ENCODE peak calls at places on chromosome 9, in four cellular contexts. D is endothelial cell of umbilical vein, J is fibroblast of lung, G is IMR-90. T is an unnamed sample.

GRCh38 chr9:131997779-131998178 is 81.9 kb downstream of the MED27 start:
- DNase-seq in D (no peak), J (peak), G (peak), T (no peak)

GRCh38 chr9:97752274-97752673 is 55.1 kb upstream of the XPA start:
- DNase-seq in D (no peak), J (no peak), G (no peak), T (no peak)

GRCh38 chr9:133712221-133713100 is 25.7 kb downstream of the SARDH start:
- DNase-seq in D (no peak), J (no peak), G (no peak), T (no peak)

GRCh38 chr9:114385412-114386181 is 2.2 kb downstream of the AKNA start:
- DNase-seq in D (peak), J (peak), G (peak), T (peak)

GRCh38 chr9:107620801-107621200 is 131.2 kb upstream of the KLF4 start:
- DNase-seq in D (peak), J (no peak), G (no peak), T (no peak)

GRCh38 chr9:92385474-92385873 is 18.9 kb downstream of the OGN start:
- DNase-seq in D (no peak), J (no peak), G (no peak), T (peak)

GRCh38 chr9:18611946-18612345 is 138.0 kb downstream of the ADAMTSL1 start:
- DNase-seq in D (no peak), J (no peak), G (no peak), T (no peak)

GRCh38 chr9:7721291-7721690 is 78.3 kb downstream of the DMAC1 start:
- DNase-seq in D (no peak), J (no peak), G (no peak), T (no peak)

GRCh38 chr9:111456536-111456935 is 27.6 kb downstream of the ECPAS start:
- DNase-seq in D (no peak), J (no peak), G (no peak), T (no peak)

GRCh38 chr9:108323615-108324014 is 532.2 kb downstream of the ACTL7B start:
- DNase-seq in D (no peak), J (no peak), G (no peak), T (peak)

GRCh38 chr9:33263936-33264472 is 504 bp downstream of the BAG1 start:
- DNase-seq in D (no peak), J (no peak), G (no peak), T (no peak)

GRCh38 chr9:110444911-110445310 is 107.2 kb upstream of the TXNDC8 start:
- DNase-seq in D (no peak), J (peak), G (peak), T (peak)

GRCh38 chr9:110446171-110446570 is 108.5 kb upstream of the TXNDC8 start:
- DNase-seq in D (no peak), J (no peak), G (peak), T (peak)

GRCh38 chr9:110443878-110444245 is 106.2 kb upstream of the TXNDC8 start:
- DNase-seq in D (no peak), J (peak), G (peak), T (no peak)

GRCh38 chr9:110440796-110441195 is 103.1 kb upstream of the TXNDC8 start:
- DNase-seq in D (no peak), J (no peak), G (no peak), T (no peak)

DNA sequence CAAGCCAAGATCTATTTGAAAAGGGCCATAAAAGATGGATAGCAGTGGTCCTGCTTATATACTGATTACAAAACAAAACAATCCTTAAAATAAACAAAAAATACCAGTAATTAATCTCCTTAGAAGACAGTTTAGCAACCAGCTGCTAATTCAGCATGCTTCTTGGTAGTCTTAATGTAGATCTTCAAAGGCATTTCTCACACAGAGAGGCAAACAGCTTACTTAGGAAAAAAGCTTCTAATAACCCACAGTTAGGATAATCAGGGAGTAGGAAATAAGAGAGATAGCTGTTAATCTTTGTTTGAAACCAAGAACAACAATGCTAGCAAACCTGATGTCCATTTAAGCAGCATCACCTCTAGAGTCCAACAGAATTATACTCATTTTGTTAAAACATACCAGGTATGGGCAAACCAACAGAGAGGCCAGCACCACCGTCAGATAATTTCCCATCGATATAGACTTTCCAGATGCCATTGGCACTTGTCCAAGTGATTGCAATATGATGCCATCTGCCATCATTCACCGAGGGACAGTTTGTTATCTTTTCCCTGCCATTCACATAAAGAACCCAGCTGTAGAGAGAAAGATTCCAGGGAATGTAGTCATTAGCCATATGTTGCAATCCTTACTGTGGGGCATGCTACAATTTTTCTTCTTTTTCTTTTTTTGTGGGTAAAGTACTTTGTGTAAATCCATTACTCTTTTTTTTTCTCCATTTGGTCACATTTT is 105.6 kb upstream of the TXNDC8 start:
- DNase-seq in D (no peak), J (peak), G (peak), T (peak)
- H3K4me2 ChIP-seq in D (no peak), J (peak), G (peak), T (no peak)

DNA sequence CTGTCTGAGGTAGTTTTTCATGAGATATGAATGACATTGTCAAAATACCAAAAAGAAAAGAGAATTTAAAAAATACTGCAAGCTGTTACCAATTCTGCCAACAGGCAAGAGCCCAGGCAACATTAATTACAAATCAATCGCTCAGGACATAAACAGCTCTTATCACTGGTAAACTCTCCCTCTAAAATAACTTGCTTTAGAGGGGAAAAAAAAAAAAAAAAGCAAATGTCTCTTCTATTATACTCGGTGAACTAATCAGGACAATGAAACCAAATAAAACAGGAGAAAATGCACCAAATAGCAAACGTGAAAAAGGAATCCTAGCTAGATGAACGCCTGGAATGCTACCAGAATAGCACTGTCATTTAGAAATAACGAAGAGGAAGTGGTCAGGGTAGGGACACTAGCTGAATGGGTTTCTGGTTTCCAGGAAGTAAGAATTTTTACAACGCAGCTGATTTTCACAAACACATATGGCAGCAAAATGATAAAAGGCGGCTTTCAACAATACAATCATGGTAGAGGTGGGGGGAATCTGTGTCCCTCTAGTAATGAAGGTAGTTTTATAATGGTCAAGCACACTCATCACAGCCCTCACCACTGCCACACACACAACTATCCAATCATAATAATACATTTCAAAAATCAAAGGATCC is 94.9 kb downstream of the DENND1A start:
- DNase-seq in D (peak), J (peak), G (peak), T (no peak)
- H3K4me3 ChIP-seq in D (no peak), J (peak), G (peak), T (no peak)

DNA sequence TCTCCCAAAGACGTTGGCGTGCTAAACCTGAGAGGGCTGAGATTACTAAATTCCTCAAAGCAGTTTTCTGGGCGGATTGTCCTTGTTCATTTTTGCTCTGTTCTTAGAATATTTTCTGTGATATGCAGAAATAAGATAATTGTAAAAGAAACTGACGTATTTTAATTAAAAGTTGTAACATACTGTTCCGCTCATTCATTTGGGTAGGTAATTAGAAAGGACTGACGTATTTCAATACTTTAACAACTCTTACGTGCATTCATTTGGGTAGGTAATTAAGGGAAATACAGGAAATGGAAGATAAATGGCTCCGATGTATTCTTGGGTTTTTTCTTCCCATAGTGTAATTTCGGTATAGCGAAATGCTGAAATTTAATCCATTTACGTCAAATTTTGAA is 1.1 kb downstream of the OSTF1 start:
- DNase-seq in D (no peak), J (no peak), G (no peak), T (no peak)
- H3K4me2 ChIP-seq in D (peak), J (peak), G (peak), T (peak)

DNA sequence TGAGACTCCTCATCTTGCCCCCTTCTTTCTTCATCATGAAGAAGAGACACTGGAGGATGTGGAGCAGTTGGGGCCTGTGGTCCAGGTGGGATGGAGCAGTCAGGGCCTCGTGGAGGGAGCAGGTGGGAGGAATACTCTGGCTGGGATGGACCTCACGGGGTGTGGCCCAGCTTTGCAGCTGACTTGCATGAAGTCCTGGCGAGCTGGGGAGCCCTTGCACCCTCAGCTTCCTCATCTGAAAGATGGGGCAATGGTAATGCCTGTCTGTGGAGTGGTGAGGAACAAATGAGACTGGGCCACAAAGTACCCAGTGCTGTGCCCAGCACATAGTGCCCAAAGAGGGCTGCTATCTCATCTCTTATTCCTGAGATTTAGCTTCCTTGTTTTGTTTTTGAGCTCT is 91.5 kb downstream of the DAB2IP start:
- DNase-seq in D (no peak), J (no peak), G (no peak), T (no peak)
- H3K4me3 ChIP-seq in D (no peak), J (peak), G (no peak), T (no peak)

GRCh38 chr9:117303643-117304230 is 111.1 kb downstream of the ASTN2 start:
- DNase-seq in D (no peak), J (no peak), G (no peak), T (no peak)

GRCh38 chr9:117304613-117305012 is 110.2 kb downstream of the ASTN2 start:
- DNase-seq in D (no peak), J (no peak), G (no peak), T (no peak)

GRCh38 chr9:117305454-117305853 is 109.4 kb downstream of the ASTN2 start:
- DNase-seq in D (no peak), J (no peak), G (no peak), T (no peak)

GRCh38 chr9:117306032-117306431 is 108.8 kb downstream of the ASTN2 start:
- DNase-seq in D (no peak), J (no peak), G (no peak), T (no peak)

DNA sequence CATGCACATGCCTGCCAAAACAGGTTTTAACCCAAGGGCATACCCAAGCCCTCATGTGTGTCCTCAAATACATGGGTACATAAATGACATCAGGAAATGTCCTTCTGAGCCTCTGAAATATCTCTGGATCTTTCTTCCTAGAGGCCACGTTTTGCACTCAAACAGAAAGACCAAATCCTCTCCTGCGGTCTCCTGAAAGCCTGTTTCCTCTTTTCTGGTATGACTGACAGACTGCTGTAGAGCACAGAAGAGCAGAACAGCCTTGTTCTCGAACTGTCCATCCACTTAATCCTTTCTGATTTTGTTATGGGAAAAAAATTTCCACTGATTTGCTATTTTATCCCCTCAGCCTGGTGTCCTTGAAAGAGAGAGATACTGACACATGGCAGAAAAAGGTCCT is 107.2 kb downstream of the ASTN2 start:
- DNase-seq in D (no peak), J (no peak), G (no peak), T (no peak)
- H3K4me2 ChIP-seq in D (no peak), J (no peak), G (no peak), T (no peak)

GRCh38 chr9:15570769-15571168 is 17.9 kb downstream of the CCDC171 start:
- DNase-seq in D (no peak), J (no peak), G (no peak), T (no peak)
- H3K4me3 ChIP-seq in D (no peak), J (no peak), G (no peak), T (no peak)

GRCh38 chr9:122206118-122207046 is 22.4 kb downstream of the LHX6 start:
- DNase-seq in D (no peak), J (peak), G (peak), T (peak)
- H3K4me2 ChIP-seq in D (no peak), J (no peak), G (no peak), T (peak)

GRCh38 chr9:22129134-22129533 is 120.0 kb upstream of the CDKN2B start:
- DNase-seq in D (no peak), J (peak), G (no peak), T (no peak)
- H3K4me3 ChIP-seq in D (no peak), J (no peak), G (no peak), T (no peak)